ENCODE peak calls at places on chromosome 1, in eight cellular contexts. M, I, J, Q, V, U, R and H are unnamed samples.

GRCh38 chr1:12496154-12496961 is 121.7 kb downstream of the DHRS3 start:
- DNase-seq in U (no peak), M (no peak), I (no peak), R (no peak), Q (no peak), V (no peak), J (no peak), H (no peak)

GRCh38 chr1:41314781-41315481 is 46.3 kb upstream of the FOXO6 start:
- DNase-seq in U (no peak), V (no peak), I (no peak), R (no peak), M (no peak), Q (no peak), J (no peak), H (no peak)

GRCh38 chr1:21449906-21450305 is 10.0 kb downstream of the NBPF3 start:
- DNase-seq in Q (no peak), M (no peak), I (no peak), U (no peak), J (no peak), V (no peak), R (peak), H (no peak)

GRCh38 chr1:163697137-163697536 is 375.4 kb downstream of the NUF2 start:
- DNase-seq in R (no peak), J (no peak), M (no peak), V (no peak), Q (no peak), U (no peak), I (no peak), H (no peak)

GRCh38 chr1:220119043-220119512 is 25.1 kb downstream of the IARS2 start:
- DNase-seq in J (no peak), V (no peak), I (no peak), U (no peak), M (no peak), Q (peak), R (no peak), H (no peak)

GRCh38 chr1:164733070-164733469 is 174.1 kb downstream of the PBX1 start:
- DNase-seq in Q (no peak), I (no peak), R (no peak), V (no peak), U (no peak), M (no peak), J (no peak), H (peak)

GRCh38 chr1:1014896-1015681 is 1.8 kb downstream of the ISG15 start:
- DNase-seq in I (no peak), U (no peak), R (no peak), M (no peak), J (no peak), V (no peak), Q (no peak), H (no peak)

GRCh38 chr1:229136817-229137216 is 134.1 kb upstream of the RAB4A start:
- DNase-seq in J (no peak), V (no peak), M (no peak), I (no peak), U (no peak), Q (no peak), R (no peak), H (no peak)

GRCh38 chr1:109969430-109969829 is 15.1 kb upstream of the AHCYL1 start:
- DNase-seq in J (peak), U (no peak), M (no peak), I (no peak), R (no peak), Q (no peak), V (no peak), H (no peak)

GRCh38 chr1:109975718-109976117 is 8.8 kb upstream of the AHCYL1 start:
- DNase-seq in R (peak), M (no peak), Q (no peak), U (no peak), V (no peak), I (no peak), J (peak), H (no peak)

GRCh38 chr1:182181167-182181572 is 119.7 kb upstream of the ZNF648 start:
- DNase-seq in V (no peak), U (no peak), R (no peak), I (no peak), J (no peak), M (no peak), Q (no peak), H (no peak)

GRCh38 chr1:180486092-180486491 is 16.3 kb downstream of the ACBD6 start:
- DNase-seq in U (no peak), R (no peak), M (no peak), Q (no peak), V (no peak), I (no peak), J (no peak), H (peak)

GRCh38 chr1:36231191-36231590 is 6.9 kb downstream of the THRAP3 start:
- DNase-seq in Q (no peak), M (no peak), I (no peak), U (no peak), J (no peak), R (no peak), V (no peak), H (no peak)